ENCODE peak calls at places on chromosomes 3 and 15, in five cellular contexts. G is neuronal stem cell, N is osteoblast, J is WERI-Rb-1, I is foreskin fibroblast. L is an unnamed sample.

GRCh38 chr3:71580636-71581215 is 2.8 kb downstream of the FOXP1 start:
- DNase-seq in G (no peak), N (peak), J (no peak), I (no peak), L (no peak)

GRCh38 chr15:65305144-65305758 is 774 bp downstream of the RNU5B-1 start:
- DNase-seq in G (no peak), N (peak), J (peak), I (no peak), L (no peak)

GRCh38 chr15:69697913-69698312 is 245.3 kb downstream of the RPLP1 start:
- DNase-seq in G (no peak), N (no peak), J (no peak), I (no peak), L (no peak)

GRCh38 chr15:77455696-77456293 is 35.1 kb downstream of the HMG20A start:
- DNase-seq in G (no peak), N (peak), J (no peak), I (peak), L (peak)

GRCh38 chr15:70519616-70520015 is 243.7 kb downstream of the UACA start:
- DNase-seq in G (no peak), N (no peak), J (peak), I (no peak), L (no peak)

GRCh38 chr15:85748176-85748575 is 46.5 kb downstream of the KLHL25 start:
- DNase-seq in G (no peak), N (no peak), J (no peak), I (no peak), L (no peak)

GRCh38 chr3:150074697-150075416 is 104.2 kb upstream of the PFN2 start:
- DNase-seq in G (no peak), N (no peak), J (no peak), I (no peak), L (no peak)

GRCh38 chr3:11464356-11464755 is 179.4 kb downstream of the VGLL4 start:
- DNase-seq in G (no peak), N (no peak), J (no peak), I (peak), L (no peak)

GRCh38 chr3:155308831-155309230 is 15.3 kb upstream of the STRIT1 start:
- DNase-seq in G (no peak), N (no peak), J (no peak), I (peak), L (no peak)

GRCh38 chr3:64353256-64353655 is 128.0 kb upstream of the PRICKLE2 start:
- DNase-seq in G (no peak), N (no peak), J (no peak), I (peak), L (no peak)

GRCh38 chr3:43765417-43766030 is 74.8 kb downstream of the ABHD5 start:
- DNase-seq in G (no peak), N (no peak), J (no peak), I (peak), L (no peak)

GRCh38 chr3:10804183-10804648 is 11.8 kb upstream of the SLC6A11 start:
- DNase-seq in G (no peak), N (no peak), J (no peak), I (no peak), L (no peak)

GRCh38 chr3:66655119-66655518 is 154.3 kb upstream of the LRIG1 start:
- DNase-seq in G (no peak), N (no peak), J (no peak), I (no peak), L (no peak)

GRCh38 chr15:31953573-31953972 is 76.7 kb upstream of the CHRNA7 start:
- DNase-seq in G (no peak), N (no peak), J (no peak), I (no peak), L (no peak)

GRCh38 chr15:82178061-82178460 is 84.5 kb downstream of the EFL1 start:
- DNase-seq in G (no peak), N (peak), J (no peak), I (peak), L (no peak)

GRCh38 chr3:41490360-41490759 is 291.1 kb downstream of the CTNNB1 start:
- DNase-seq in G (no peak), N (no peak), J (no peak), I (no peak), L (no peak)

GRCh38 chr15:63597033-63597790 is at the start of gene FBXL22:
- DNase-seq in G (no peak), N (peak), J (no peak), I (peak), L (no peak)

GRCh38 chr3:159839561-159840379 is 148.9 kb upstream of the IL12A start:
- DNase-seq in G (peak), N (no peak), J (peak), I (no peak), L (no peak)

GRCh38 chr15:26773485-26773877 is 615 bp upstream of the GABRB3 start:
- DNase-seq in G (no peak), N (peak), J (peak), I (peak), L (no peak)

GRCh38 chr3:183359036-183359435 is 69.4 kb downstream of the MCF2L2 start:
- DNase-seq in G (no peak), N (no peak), J (no peak), I (peak), L (no peak)

GRCh38 chr3:58421004-58421403 is 12.6 kb downstream of the PDHB start:
- DNase-seq in G (no peak), N (no peak), J (no peak), I (no peak), L (no peak)

GRCh38 chr3:50502584-50503423 is 630 bp downstream of the CACNA2D2 start:
- DNase-seq in G (peak), N (peak), J (peak), I (no peak), L (no peak)

GRCh38 chr15:76335851-76336253 is 721 bp upstream of the ISL2 start:
- DNase-seq in G (no peak), N (peak), J (peak), I (peak), L (no peak)

GRCh38 chr15:70473623-70474366 is 289.6 kb downstream of the UACA start:
- DNase-seq in G (no peak), N (no peak), J (no peak), I (peak), L (no peak)

DNA sequence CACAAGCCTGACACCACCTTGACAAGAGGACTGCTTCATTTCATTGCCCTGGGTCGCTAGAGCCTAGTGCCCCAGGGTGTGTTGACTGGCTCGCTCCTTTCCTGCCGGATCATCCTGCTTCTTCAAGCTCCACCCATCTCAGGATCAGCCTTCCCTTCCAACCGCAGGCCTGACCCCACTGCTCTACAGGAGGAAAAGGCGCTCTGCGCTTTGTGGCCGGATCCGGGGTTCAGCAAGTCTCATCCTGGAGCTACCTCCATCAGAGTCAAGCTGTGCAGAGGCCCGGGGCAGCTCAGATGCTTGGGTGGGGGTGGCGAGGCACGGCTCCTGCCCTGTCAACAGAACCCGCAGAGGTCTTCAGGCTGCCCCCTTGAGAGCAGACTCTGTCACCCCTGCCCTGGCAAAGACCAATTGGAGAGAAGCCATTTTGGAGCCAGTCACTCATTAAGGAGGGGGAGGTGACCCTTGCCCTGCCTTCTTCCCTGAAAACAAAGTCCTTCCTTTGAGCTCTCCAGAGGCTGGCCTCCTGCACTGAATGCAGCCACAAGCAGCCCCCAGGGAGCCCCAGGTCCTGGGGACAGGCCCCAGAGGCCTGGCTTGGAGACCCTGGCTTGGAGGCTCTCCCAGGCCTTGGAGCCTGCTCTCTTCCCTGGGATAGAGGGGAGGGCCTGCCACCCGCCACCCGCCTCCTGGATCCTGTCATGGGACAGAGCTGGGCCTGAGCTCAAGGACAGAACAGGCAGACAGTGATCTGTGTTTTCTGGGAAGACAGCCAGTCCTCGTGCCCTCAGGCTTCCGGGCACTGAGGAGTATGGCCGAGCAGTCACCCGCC is 80.3 kb downstream of the CPN2 start:
- DNase-seq in G (peak), N (peak), J (no peak), I (peak), L (no peak)
- H3K4me3 ChIP-seq in G (no peak), N (no peak), J (no peak), I (no peak), L (no peak)

GRCh38 chr3:196931828-196932587 is 10.3 kb downstream of the NCBP2 start:
- DNase-seq in G (no peak), N (peak), J (no peak), I (no peak), L (no peak)
- H3K4me3 ChIP-seq in G (no peak), N (no peak), J (no peak), I (no peak), L (no peak)

GRCh38 chr15:90411176-90411575 is 23.1 kb downstream of the IQGAP1 start:
- DNase-seq in G (no peak), N (no peak), J (no peak), I (no peak), L (no peak)

GRCh38 chr15:90414408-90415028 is 26.5 kb downstream of the IQGAP1 start:
- DNase-seq in G (no peak), N (no peak), J (no peak), I (peak), L (peak)

GRCh38 chr15:90408657-90409056 is 20.6 kb downstream of the IQGAP1 start:
- DNase-seq in G (no peak), N (no peak), J (no peak), I (no peak), L (no peak)

GRCh38 chr15:90413411-90414379 is 25.7 kb downstream of the IQGAP1 start:
- DNase-seq in G (no peak), N (no peak), J (no peak), I (peak), L (no peak)

GRCh38 chr15:90412356-90413194 is 24.5 kb downstream of the IQGAP1 start:
- DNase-seq in G (no peak), N (no peak), J (no peak), I (peak), L (peak)
- H3K4me3 ChIP-seq in G (no peak), N (no peak), J (no peak), I (no peak), L (no peak)

GRCh38 chr3:186614597-186615483 is 2.0 kb downstream of the AHSG start:
- DNase-seq in G (peak), N (peak), J (peak), I (peak), L (no peak)
- H3K4me3 ChIP-seq in G (no peak), N (no peak), J (no peak), I (no peak), L (no peak)

GRCh38 chr15:96728591-96728990 is 398.1 kb downstream of the NR2F2 start:
- DNase-seq in G (no peak), N (no peak), J (no peak), I (no peak), L (no peak)
- H3K4me3 ChIP-seq in G (no peak), N (no peak), J (no peak), I (no peak), L (no peak)

DNA sequence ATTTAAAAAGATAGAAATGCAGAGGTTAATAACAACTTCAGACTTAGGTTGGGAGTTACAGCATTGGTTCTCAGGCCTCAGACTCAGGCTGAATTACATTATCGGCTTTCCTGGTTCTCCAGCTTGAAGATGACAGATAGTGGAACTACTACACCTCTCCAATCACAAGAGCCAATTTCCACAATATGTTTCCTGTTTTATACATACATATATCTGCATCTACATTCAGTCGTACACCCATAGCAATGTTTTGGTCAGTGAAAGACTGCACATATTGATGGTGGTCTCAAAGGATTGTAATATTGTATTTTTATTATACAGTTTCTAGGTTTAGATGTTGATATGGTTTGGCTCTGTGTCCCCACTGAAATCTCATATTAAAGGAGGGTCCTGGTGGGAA is 35.4 kb downstream of the AADACL2 start:
- DNase-seq in G (no peak), N (no peak), J (no peak), I (no peak), L (no peak)
- H3K4me3 ChIP-seq in G (no peak), N (no peak), J (no peak), I (no peak), L (no peak)

GRCh38 chr3:129795596-129795995 is 97.9 kb downstream of the TMCC1 start:
- DNase-seq in G (no peak), N (peak), J (no peak), I (no peak), L (no peak)

GRCh38 chr3:129794319-129795201 is 99.0 kb downstream of the TMCC1 start:
- DNase-seq in G (peak), N (peak), J (no peak), I (no peak), L (no peak)

GRCh38 chr3:129793947-129794318 is 99.6 kb downstream of the TMCC1 start:
- DNase-seq in G (peak), N (no peak), J (no peak), I (no peak), L (no peak)

GRCh38 chr3:129796146-129796545 is 97.4 kb downstream of the TMCC1 start:
- DNase-seq in G (no peak), N (no peak), J (no peak), I (no peak), L (no peak)

DNA sequence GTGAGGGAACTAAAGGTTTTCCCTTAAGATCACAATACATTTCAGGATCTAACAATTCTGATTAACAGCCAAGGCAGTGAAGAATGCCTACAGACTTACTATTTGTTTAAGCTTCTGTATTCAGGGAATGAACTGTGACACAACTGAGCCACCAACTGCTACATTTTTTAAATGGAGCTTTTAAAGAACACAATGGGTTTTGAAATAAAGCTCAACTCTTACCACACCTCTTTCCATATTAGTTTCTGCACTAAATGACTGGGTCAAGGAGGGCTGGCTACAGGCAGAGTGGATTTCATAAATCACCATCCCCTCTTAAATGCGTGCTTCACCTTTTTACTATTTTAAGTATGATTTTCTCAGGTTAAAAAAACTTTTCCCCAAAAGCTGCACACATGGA is 100.2 kb downstream of the TMCC1 start:
- DNase-seq in G (peak), N (no peak), J (no peak), I (no peak), L (no peak)
- H3K4me3 ChIP-seq in G (no peak), N (no peak), J (no peak), I (no peak), L (no peak)

DNA sequence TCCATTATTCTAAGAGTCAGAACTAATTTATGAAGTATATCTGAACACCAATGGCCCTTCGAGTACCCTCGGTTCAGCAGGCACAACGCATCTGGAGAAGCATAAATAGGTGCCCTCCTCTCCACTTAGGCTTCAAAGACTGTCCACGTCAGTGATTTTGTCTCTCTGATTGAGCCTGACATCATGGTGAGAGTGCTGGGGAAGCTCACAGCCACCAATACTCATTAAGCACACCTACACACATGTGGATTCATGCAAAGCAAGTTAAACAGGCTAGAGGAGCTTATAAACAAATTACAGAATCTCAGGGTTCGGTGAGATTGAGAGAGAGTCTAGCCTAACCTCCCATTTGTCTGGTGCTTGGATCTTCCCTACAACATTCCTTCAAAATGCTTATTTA is 3.6 kb downstream of the CLDN1 start:
- DNase-seq in G (no peak), N (no peak), J (no peak), I (no peak), L (no peak)
- H3K4me3 ChIP-seq in G (no peak), N (no peak), J (no peak), I (no peak), L (no peak)

DNA sequence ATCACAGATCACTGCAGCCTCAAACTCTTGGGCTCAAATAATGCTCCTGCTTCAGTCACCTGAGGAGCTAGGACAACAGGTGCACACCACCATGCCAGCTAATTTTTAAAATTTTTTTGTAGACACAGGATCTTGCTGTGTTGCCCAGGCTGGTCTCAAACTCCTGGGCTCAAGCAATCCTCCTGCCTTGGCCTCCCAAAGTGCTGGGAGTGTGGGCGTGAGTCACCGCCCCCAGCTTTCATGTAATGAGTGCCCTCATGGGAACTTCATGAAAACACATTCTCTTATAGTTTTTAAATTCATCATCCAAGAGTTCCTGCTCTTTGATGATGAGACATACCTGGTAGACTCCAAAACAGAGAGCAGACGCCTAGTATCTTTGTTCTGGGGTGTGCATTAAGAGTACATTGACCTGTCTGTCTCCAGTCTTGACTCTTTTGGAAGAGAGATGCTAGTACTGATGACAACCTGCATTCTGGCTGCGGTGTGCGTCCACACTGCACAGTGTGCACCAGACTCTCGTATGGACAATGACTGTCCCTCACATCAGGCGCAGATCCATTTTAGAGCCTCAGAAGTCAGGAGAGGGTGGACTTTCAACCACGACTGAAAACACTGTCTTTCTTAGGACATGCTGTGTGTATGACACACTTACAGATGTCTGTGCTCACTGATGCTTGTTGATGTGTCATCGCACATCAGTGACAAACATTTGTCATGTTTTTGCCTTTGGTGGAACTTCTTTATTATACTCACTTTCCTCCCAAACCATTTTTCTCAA is 2.0 kb downstream of the NRROS start:
- DNase-seq in G (no peak), N (no peak), J (no peak), I (no peak), L (no peak)
- H3K4me3 ChIP-seq in G (no peak), N (no peak), J (no peak), I (no peak), L (no peak)

DNA sequence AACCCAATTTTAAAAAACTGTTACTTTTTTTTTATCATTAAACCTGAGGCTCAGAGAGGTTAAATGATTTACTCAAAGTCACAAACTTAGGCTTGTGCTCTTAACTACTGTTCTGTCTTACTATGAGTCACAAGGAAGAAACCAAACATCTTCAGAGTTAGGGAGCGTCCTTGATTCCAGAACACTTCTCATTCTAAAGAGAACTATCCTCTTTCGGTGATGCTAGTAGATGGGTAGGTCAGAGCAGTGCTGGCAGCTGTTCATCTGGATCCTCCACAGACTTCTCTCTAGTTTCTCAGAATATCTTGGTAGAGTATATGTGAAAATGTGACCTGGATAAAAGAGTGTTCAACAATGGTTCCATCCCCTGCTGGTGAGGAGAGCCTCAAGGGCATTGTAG is 3.3 kb downstream of the ARL6IP5 start:
- DNase-seq in G (no peak), N (no peak), J (no peak), I (peak), L (no peak)
- H3K4me3 ChIP-seq in G (no peak), N (peak), J (no peak), I (no peak), L (no peak)